ENCODE peak calls at places on chromosomes 11 and 22, in nine cellular contexts. E is colonic mucosa, O is GM10248, Y is right atrium auricular region, A is endodermal cell, H is lower lobe of right lung, F is cardiac fibroblast, R is H9, C is spleen. J is an unnamed sample.

GRCh38 chr11:44940424-44940823 is 10.3 kb downstream of the TP53I11 start:
- DNase-seq in E (no peak), O (no peak), Y (no peak), A (no peak), H (no peak), F (no peak), R (no peak), C (no peak), J (no peak)

GRCh38 chr11:80616070-80616800 is 1175.4 kb upstream of the TENM4 start:
- DNase-seq in E (no peak), O (no peak), Y (no peak), A (no peak), H (no peak), F (no peak), R (no peak), C (no peak), J (no peak)

GRCh38 chr11:32213223-32213622 is 122.3 kb downstream of the RCN1 start:
- DNase-seq in E (no peak), O (no peak), Y (no peak), A (no peak), H (no peak), F (peak), R (no peak), C (no peak), J (no peak)

GRCh38 chr11:76598426-76598839 is 72.1 kb downstream of the LRRC32 start:
- DNase-seq in E (no peak), O (peak), Y (peak), A (peak), H (no peak), F (peak), R (peak), C (no peak), J (no peak)

GRCh38 chr11:130599073-130599654 is 150.7 kb downstream of the ADAMTS15 start:
- DNase-seq in E (no peak), O (no peak), Y (peak), A (peak), H (peak), F (peak), R (no peak), C (no peak), J (peak)

GRCh38 chr22:24039046-24039445 is 27.9 kb downstream of the CABIN1 start:
- DNase-seq in E (no peak), O (no peak), Y (no peak), A (peak), H (no peak), F (no peak), R (no peak), C (no peak), J (no peak)

GRCh38 chr11:73651661-73652045 is 5.3 kb downstream of the PLEKHB1 start:
- DNase-seq in E (no peak), O (no peak), Y (no peak), A (no peak), H (no peak), F (no peak), R (no peak), C (no peak), J (no peak)

GRCh38 chr11:123525511-123525918 is 95.4 kb downstream of the GRAMD1B start:
- DNase-seq in E (no peak), O (no peak), Y (no peak), A (no peak), H (no peak), F (no peak), R (no peak), C (no peak), J (no peak)

GRCh38 chr22:38755155-38755910 is 465 bp downstream of the SUN2 start:
- DNase-seq in E (peak), O (peak), Y (peak), A (peak), H (peak), F (peak), R (peak), C (peak), J (peak)

GRCh38 chr22:20026996-20027601 is 6.2 kb downstream of the TANGO2 start:
- DNase-seq in E (no peak), O (no peak), Y (no peak), A (no peak), H (no peak), F (no peak), R (peak), C (peak), J (no peak)

GRCh38 chr11:60343094-60343704 is 16.1 kb downstream of the MS4A6E start:
- DNase-seq in E (no peak), O (no peak), Y (no peak), A (no peak), H (no peak), F (no peak), R (no peak), C (no peak), J (no peak)

GRCh38 chr11:74345420-74345819 is 34.0 kb upstream of the P4HA3 start:
- DNase-seq in E (no peak), O (no peak), Y (no peak), A (no peak), H (no peak), F (no peak), R (no peak), C (no peak), J (no peak)

GRCh38 chr11:117094776-117095175 is 3.5 kb downstream of the SIK3 start:
- DNase-seq in E (no peak), O (no peak), Y (no peak), A (no peak), H (no peak), F (peak), R (no peak), C (no peak), J (no peak)

GRCh38 chr11:86395061-86395551 is 20.4 kb downstream of the CCDC81 start:
- DNase-seq in E (no peak), O (no peak), Y (no peak), A (peak), H (no peak), F (no peak), R (peak), C (no peak), J (no peak)

GRCh38 chr11:120215634-120216033 is 4.8 kb downstream of the OAF start:
- DNase-seq in E (no peak), O (no peak), Y (peak), A (no peak), H (no peak), F (peak), R (no peak), C (no peak), J (no peak)

GRCh38 chr22:37418627-37419369 is 8.5 kb downstream of the ELFN2 start:
- DNase-seq in E (no peak), O (no peak), Y (no peak), A (peak), H (no peak), F (no peak), R (no peak), C (no peak), J (no peak)

GRCh38 chr11:1163911-1164735 is 6.4 kb downstream of the MUC5AC start:
- DNase-seq in E (no peak), O (peak), Y (no peak), A (peak), H (no peak), F (no peak), R (no peak), C (peak), J (no peak)

GRCh38 chr11:46235777-46236688 is 41.4 kb upstream of the CREB3L1 start:
- DNase-seq in E (no peak), O (no peak), Y (no peak), A (no peak), H (no peak), F (peak), R (no peak), C (no peak), J (no peak)

GRCh38 chr11:91947215-91947614 is 277.4 kb upstream of the FAT3 start:
- DNase-seq in E (no peak), O (no peak), Y (no peak), A (no peak), H (no peak), F (peak), R (no peak), C (no peak), J (no peak)

GRCh38 chr22:40665312-40665711 is 14.0 kb upstream of the MCHR1 start:
- DNase-seq in E (no peak), O (no peak), Y (peak), A (no peak), H (no peak), F (peak), R (no peak), C (no peak), J (no peak)

GRCh38 chr11:2998073-2998850 is 6.1 kb upstream of the NAP1L4 start:
- DNase-seq in E (peak), O (no peak), Y (no peak), A (no peak), H (no peak), F (no peak), R (no peak), C (no peak), J (no peak)

GRCh38 chr22:21025763-21026755 is 6.3 kb downstream of the SLC7A4 start:
- DNase-seq in E (no peak), O (no peak), Y (no peak), A (no peak), H (no peak), F (no peak), R (no peak), C (no peak), J (no peak)

GRCh38 chr11:86160546-86161149 is 83.9 kb upstream of the EED start:
- DNase-seq in E (no peak), O (no peak), Y (no peak), A (no peak), H (no peak), F (peak), R (no peak), C (no peak), J (no peak)

GRCh38 chr22:38481871-38482332 is 14.0 kb downstream of the KDELR3 start:
- DNase-seq in E (no peak), O (no peak), Y (no peak), A (peak), H (no peak), F (no peak), R (no peak), C (peak), J (no peak)

GRCh38 chr11:119602745-119603373 is 126.1 kb downstream of the NECTIN1 start:
- DNase-seq in E (no peak), O (no peak), Y (no peak), A (peak), H (no peak), F (no peak), R (peak), C (no peak), J (no peak)

GRCh38 chr11:7612056-7612660 is 61.1 kb downstream of the CYB5R2 start:
- DNase-seq in E (no peak), O (no peak), Y (no peak), A (no peak), H (no peak), F (no peak), R (no peak), C (no peak), J (no peak)

GRCh38 chr11:20208622-20209090 is 48.4 kb upstream of the DBX1 start:
- DNase-seq in E (no peak), O (no peak), Y (no peak), A (peak), H (no peak), F (no peak), R (peak), C (no peak), J (no peak)

GRCh38 chr11:66119348-66120133 is 49.5 kb downstream of the PACS1 start:
- DNase-seq in E (no peak), O (no peak), Y (no peak), A (peak), H (no peak), F (peak), R (no peak), C (no peak), J (no peak)

GRCh38 chr22:38782402-38783094 is 11.4 kb downstream of the DNAL4 start:
- DNase-seq in E (no peak), O (peak), Y (no peak), A (no peak), H (no peak), F (peak), R (no peak), C (no peak), J (no peak)

GRCh38 chr22:25777870-25778269 is 35.9 kb downstream of the MYO18B start:
- DNase-seq in E (peak), O (peak), Y (no peak), A (no peak), H (no peak), F (peak), R (no peak), C (no peak), J (no peak)

GRCh38 chr11:87463486-87464102 is 425.9 kb downstream of the TMEM135 start:
- DNase-seq in E (no peak), O (no peak), Y (no peak), A (peak), H (no peak), F (no peak), R (peak), C (no peak), J (no peak)

GRCh38 chr11:13339196-13340153 is 61.9 kb downstream of the BMAL1 start:
- DNase-seq in E (no peak), O (no peak), Y (no peak), A (no peak), H (no peak), F (peak), R (no peak), C (no peak), J (no peak)

GRCh38 chr11:65134240-65134951 is at the start of gene SYVN1:
- DNase-seq in E (peak), O (peak), Y (peak), A (peak), H (peak), F (peak), R (peak), C (peak), J (peak)

GRCh38 chr11:34620820-34621792 is at the start of gene EHF:
- DNase-seq in E (peak), O (no peak), Y (no peak), A (no peak), H (no peak), F (no peak), R (no peak), C (no peak), J (no peak)

GRCh38 chr22:30636226-30637077 is 871 bp downstream of the SLC35E4 start:
- DNase-seq in E (peak), O (no peak), Y (no peak), A (peak), H (peak), F (no peak), R (peak), C (peak), J (no peak)

GRCh38 chr22:33919591-33920501 is at the start of gene LARGE1:
- DNase-seq in E (peak), O (peak), Y (peak), A (peak), H (peak), F (peak), R (peak), C (peak), J (no peak)

GRCh38 chr22:48635825-48636224 is 1191.8 kb downstream of the BRD1 start:
- DNase-seq in E (no peak), O (no peak), Y (no peak), A (no peak), H (no peak), F (no peak), R (no peak), C (no peak), J (no peak)

DNA sequence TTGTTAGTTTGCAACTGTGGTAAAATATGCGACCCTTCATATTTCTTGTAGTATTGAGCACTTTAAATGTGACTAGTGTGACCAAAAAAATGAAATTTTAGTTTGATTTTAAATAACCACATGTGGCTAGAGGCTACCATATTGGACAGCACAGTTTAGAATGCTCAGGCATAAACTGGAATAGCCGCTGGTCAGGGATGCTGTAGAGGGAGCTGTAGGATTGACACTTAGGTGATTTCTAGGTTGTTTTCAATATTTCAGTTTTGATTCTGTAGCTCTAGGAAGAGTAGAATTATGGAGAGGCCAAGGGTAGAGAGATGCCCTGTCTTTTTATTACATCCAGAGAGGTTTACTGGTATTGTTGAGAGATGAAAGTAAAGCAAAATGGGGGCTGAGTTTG is 10.8 kb upstream of the VSIG10L2 start:
- DNase-seq in E (no peak), O (no peak), Y (no peak), A (no peak), H (no peak), F (no peak), R (no peak), C (no peak), J (no peak)
- TF ChIP-seq CTCF in E (no peak), O (no peak), Y (no peak), A (no peak), H (no peak), F (no peak), R (no peak), C (no peak), J (no peak)

DNA sequence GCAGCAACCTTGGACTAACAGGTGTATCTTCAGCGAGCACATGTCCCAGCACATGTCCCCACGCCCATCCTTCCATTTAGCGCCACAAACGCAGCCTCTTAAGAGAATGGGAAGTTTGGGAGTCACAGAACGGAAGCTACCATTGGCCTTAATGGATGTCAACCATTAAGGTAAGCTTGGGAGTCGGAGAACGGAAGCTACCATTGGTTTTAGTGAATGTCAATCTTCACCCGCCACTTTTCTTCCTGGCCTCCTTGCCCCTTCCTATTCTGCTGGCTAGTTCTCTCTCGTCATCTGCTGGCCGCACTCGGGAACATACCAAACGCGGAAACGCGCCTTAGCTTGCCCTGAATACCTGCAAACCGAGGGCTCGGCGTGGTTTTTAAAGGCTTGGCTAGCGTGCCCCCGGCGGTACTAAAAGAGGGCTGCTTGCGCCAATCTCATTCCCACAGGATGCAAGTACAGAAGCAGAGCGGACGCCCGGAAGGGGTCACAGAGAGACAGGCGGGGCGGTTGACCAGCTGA is 24.3 kb downstream of the GLYATL1 start:
- DNase-seq in E (no peak), O (no peak), Y (no peak), A (peak), H (peak), F (peak), R (peak), C (no peak), J (no peak)
- TF ChIP-seq CTCF in E (no peak), O (no peak), Y (no peak), A (peak), H (no peak), F (peak), R (peak), C (no peak), J (no peak)

GRCh38 chr22:22348815-22349454 is 104.3 kb downstream of the VPREB1 start:
- DNase-seq in E (no peak), O (no peak), Y (no peak), A (no peak), H (no peak), F (no peak), R (no peak), C (no peak), J (no peak)

GRCh38 chr22:22346401-22347107 is 102.0 kb downstream of the VPREB1 start:
- DNase-seq in E (no peak), O (no peak), Y (no peak), A (no peak), H (no peak), F (no peak), R (no peak), C (no peak), J (no peak)

GRCh38 chr22:22345781-22346180 is 101.2 kb downstream of the VPREB1 start:
- DNase-seq in E (no peak), O (no peak), Y (no peak), A (no peak), H (no peak), F (no peak), R (no peak), C (no peak), J (no peak)

GRCh38 chr22:22349455-22349836 is 104.9 kb downstream of the VPREB1 start:
- DNase-seq in E (no peak), O (no peak), Y (no peak), A (peak), H (no peak), F (no peak), R (no peak), C (no peak), J (no peak)

DNA sequence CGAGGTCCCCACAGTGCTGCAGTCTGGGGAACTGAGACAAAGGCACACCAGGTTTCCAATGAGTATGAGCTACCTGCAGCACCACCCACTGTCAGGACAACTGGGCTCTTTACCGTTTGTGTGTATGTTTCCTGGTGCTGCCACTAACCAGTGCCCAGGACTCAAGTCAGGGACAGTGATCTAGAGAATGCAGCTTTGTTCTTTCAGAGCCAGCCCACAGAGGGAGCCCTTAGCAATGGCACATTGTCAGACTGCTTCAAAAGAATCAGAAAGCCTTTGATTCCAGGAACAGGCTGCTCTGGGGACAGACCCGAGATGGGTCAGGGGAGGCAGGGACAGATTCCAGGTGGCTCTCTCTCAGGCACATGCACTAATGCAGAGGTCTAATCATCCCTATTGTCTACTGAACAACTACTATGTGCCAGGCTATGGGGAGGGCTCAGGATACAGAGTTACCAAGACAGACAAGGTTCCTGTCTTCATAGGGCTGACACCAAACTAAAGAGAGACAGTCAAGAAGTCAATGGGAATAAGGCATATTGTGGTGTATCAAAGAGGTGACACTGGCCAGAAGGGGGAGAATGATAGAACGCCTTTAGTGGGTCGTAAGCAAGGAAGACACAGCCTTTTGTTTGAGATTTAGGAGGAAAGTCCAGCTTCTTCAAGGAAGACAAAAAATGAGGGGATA is 103.7 kb downstream of the VPREB1 start:
- DNase-seq in E (no peak), O (no peak), Y (no peak), A (peak), H (no peak), F (no peak), R (peak), C (no peak), J (no peak)
- TF ChIP-seq CTCF in E (no peak), O (peak), Y (no peak), A (peak), H (no peak), F (no peak), R (peak), C (no peak), J (no peak)

GRCh38 chr11:70415176-70415575 is 16.8 kb downstream of the CTTN start:
- DNase-seq in E (no peak), O (no peak), Y (no peak), A (no peak), H (no peak), F (peak), R (no peak), C (no peak), J (no peak)
- TF ChIP-seq CTCF in E (no peak), O (no peak), Y (no peak), A (peak), H (no peak), F (peak), R (peak), C (no peak), J (no peak)

DNA sequence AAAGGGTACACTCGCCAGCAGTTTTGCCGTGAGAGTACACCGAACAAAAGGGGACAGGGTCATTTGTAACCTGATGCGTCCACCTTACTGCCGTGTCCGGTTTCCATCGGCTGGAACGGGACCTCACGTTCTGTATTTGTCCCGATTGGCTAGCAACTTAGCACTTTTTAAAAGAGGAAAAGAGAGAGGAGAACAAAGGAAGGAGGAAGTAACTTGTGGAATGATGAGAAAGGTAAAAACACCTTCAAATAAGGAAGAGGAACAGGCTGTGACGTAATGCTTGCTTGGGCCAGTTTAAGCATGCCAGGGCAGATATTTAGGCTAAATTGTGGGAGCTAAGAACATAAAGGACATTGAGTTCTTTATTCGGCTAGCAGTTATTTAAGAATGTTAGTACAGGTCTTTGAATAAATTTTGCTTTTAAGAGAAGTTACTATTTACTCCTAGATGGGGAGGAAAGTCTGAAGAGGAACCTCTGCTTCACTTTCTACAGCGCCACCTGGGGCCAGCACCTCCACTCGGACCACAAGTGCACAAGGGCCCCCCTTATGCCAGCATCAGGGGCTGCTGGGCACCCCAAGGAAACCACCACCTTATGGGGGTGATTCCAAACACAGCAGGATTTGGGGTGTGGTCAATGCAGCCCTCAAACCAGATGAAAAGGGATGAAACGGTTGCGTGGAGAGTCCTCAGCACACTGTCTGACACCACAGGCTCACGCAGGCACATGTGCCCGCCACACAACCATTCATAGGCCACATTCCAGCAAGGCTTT is 5.8 kb downstream of the ARSA start:
- DNase-seq in E (peak), O (peak), Y (no peak), A (peak), H (no peak), F (no peak), R (peak), C (peak), J (no peak)
- TF ChIP-seq CTCF in E (no peak), O (peak), Y (peak), A (peak), H (peak), F (peak), R (peak), C (peak), J (no peak)